ENCODE peak calls at places on chromosome 9, in seven cellular contexts. F is psoas muscle, S is breast epithelium, U is IMR-90, H is AG04450, W is keratinocyte, Q is kidney. B is an unnamed sample.

GRCh38 chr9:136345281-136346156 is 18.0 kb downstream of the DNLZ start:
- DNase-seq in H (no peak), U (no peak), F (peak; percentile 75), Q (peak; percentile 89), W (no peak), S (no peak), B (peak; percentile 73)

GRCh38 chr9:136659861-136660784 is 2.6 kb upstream of the EGFL7 start:
- DNase-seq in H (no peak), Q (peak; percentile 74), F (peak; percentile 53), U (no peak), S (no peak), W (no peak), B (peak; percentile 1)

GRCh38 chr9:122392714-122393113 is 21.9 kb downstream of the PTGS1 start:
- DNase-seq in S (no peak), F (no peak), U (no peak), Q (no peak), W (no peak), H (no peak), B (no peak)

GRCh38 chr9:125119643-125120286 is 23.6 kb downstream of the SCAI start:
- DNase-seq in W (no peak), U (peak; percentile 55), H (no peak), F (no peak), S (no peak), Q (no peak), B (no peak)

GRCh38 chr9:129776566-129776937 is 23.7 kb upstream of the PTGES start:
- DNase-seq in S (no peak), F (peak; percentile 60), U (peak; percentile 11), H (no peak), Q (peak; percentile 83), W (no peak), B (no peak)

GRCh38 chr9:78365979-78366697 is 69.2 kb downstream of the PSAT1 start:
- DNase-seq in H (no peak), U (peak; percentile 39), W (no peak), Q (no peak), S (no peak), F (no peak), B (no peak)

GRCh38 chr9:115941561-115942315 is 211.9 kb upstream of the PAPPA start:
- DNase-seq in F (no peak), U (peak; percentile 82), H (no peak), W (no peak), S (no peak), Q (no peak), B (no peak)

GRCh38 chr9:136058801-136059302 is 36.2 kb downstream of the NACC2 start:
- DNase-seq in Q (no peak), F (no peak), S (no peak), U (no peak), H (no peak), W (no peak), B (no peak)

GRCh38 chr9:97518909-97519307 is 17.4 kb downstream of the TMOD1 start:
- DNase-seq in F (peak; percentile 84), H (peak; percentile 46), Q (peak; percentile 79), U (peak; percentile 92), S (no peak), W (no peak), B (no peak)

GRCh38 chr9:72695365-72695764 is 174.0 kb downstream of the TMC1 start:
- DNase-seq in F (no peak), S (no peak), Q (no peak), W (no peak), U (no peak), H (no peak), B (no peak)

GRCh38 chr9:91896513-91897121 is 53.4 kb downstream of the ROR2 start:
- DNase-seq in Q (peak; percentile 76), H (no peak), U (peak; percentile 46), S (peak; percentile 60), W (no peak), F (no peak), B (peak; percentile 58)

GRCh38 chr9:71819115-71819739 is 50.9 kb upstream of the CEMIP2 start:
- DNase-seq in H (no peak), U (peak; percentile 39), W (no peak), S (no peak), Q (no peak), F (no peak), B (peak; percentile 21)

GRCh38 chr9:9998491-9999287 is 614.1 kb downstream of the PTPRD start:
- DNase-seq in S (no peak), W (no peak), U (no peak), Q (no peak), F (no peak), H (no peak), B (no peak)

GRCh38 chr9:78566948-78567675 is 270.2 kb downstream of the PSAT1 start:
- DNase-seq in W (no peak), F (no peak), Q (no peak), U (peak; percentile 74), S (no peak), H (peak; percentile 8), B (no peak)

GRCh38 chr9:129459550-129460322 is 161.2 kb downstream of the C9orf50 start:
- DNase-seq in F (no peak), Q (no peak), W (no peak), U (no peak), S (no peak), H (no peak), B (no peak)

GRCh38 chr9:133427658-133428348 is 5.6 kb downstream of the ADAMTS13 start:
- DNase-seq in H (no peak), S (no peak), F (no peak), U (no peak), W (no peak), Q (no peak), B (no peak)

GRCh38 chr9:11701706-11702105 is 991.5 kb upstream of the TYRP1 start:
- DNase-seq in Q (no peak), F (no peak), U (no peak), H (no peak), S (no peak), W (no peak), B (no peak)

GRCh38 chr9:18605763-18606162 is 131.8 kb downstream of the ADAMTSL1 start:
- DNase-seq in H (no peak), Q (peak; percentile 68), U (peak; percentile 19), W (no peak), F (peak; percentile 62), S (no peak), B (no peak)

GRCh38 chr9:137673871-137674270 is 55.1 kb downstream of the EHMT1 start:
- DNase-seq in H (no peak), F (no peak), Q (no peak), S (no peak), U (no peak), W (no peak), B (no peak)

GRCh38 chr9:710951-711745 is 130.3 kb upstream of the DMRT1 start:
- DNase-seq in Q (no peak), S (no peak), U (no peak), W (no peak), H (no peak), F (no peak), B (no peak)

GRCh38 chr9:124342402-124342945 is 72.8 kb downstream of the PSMB7 start:
- DNase-seq in H (no peak), U (peak; percentile 65), F (peak; percentile 46), S (no peak), Q (no peak), W (no peak), B (no peak)

GRCh38 chr9:5869315-5870019 is 21.2 kb upstream of the MLANA start:
- DNase-seq in U (no peak), H (no peak), S (no peak), F (no peak), W (no peak), Q (no peak), B (no peak)

GRCh38 chr9:114898741-114899140 is 31.6 kb downstream of the TNFSF8 start:
- DNase-seq in U (no peak), H (no peak), S (no peak), F (no peak), Q (peak; percentile 76), W (no peak), B (peak; percentile 28)

GRCh38 chr9:93865716-93866115 is 89.4 kb downstream of the BARX1 start:
- DNase-seq in Q (no peak), F (no peak), W (no peak), U (no peak), S (no peak), H (no peak), B (no peak)

GRCh38 chr9:91210318-91210717 is 151.4 kb downstream of the AUH start:
- DNase-seq in S (no peak), H (no peak), U (no peak), F (no peak), W (no peak), Q (no peak), B (no peak)

GRCh38 chr9:123925820-123926219 is 4.1 kb downstream of the DENND1A start:
- DNase-seq in H (no peak), S (no peak), Q (no peak), F (no peak), W (no peak), U (peak; percentile 39), B (no peak)

DNA sequence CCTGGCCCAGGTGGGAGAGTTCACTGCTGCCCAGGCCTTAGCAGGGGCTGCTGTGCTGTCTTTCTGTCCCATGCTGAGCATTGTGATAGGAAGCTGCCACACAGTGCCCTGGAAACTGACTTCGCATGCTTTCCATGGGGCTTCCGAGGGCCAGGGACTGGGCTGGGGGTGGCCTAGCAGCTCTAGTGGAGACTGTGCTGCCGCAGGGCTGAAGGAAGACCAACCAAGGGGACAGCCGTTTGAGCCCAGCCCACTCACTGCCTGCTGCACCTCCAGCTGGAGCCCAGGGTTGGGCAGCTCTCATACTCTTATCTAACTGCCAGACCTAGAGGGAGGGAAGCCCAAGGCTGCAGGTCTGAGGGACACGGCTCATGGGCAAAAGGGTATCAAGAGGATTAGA is 79.2 kb downstream of the RGS3 start:
- DNase-seq in W (no peak), F (no peak), U (no peak), Q (no peak), S (no peak), H (no peak), B (no peak)
- H3K27ac ChIP-seq in W (no peak overlapping the region), F (no peak overlapping the region), U (no peak overlapping the region), Q (no peak overlapping the region), S (no peak overlapping the region), H (no peak overlapping the region), B (no peak overlapping the region)

GRCh38 chr9:89410709-89411111 is 87.2 kb downstream of the SEMA4D start:
- DNase-seq in S (no peak), U (no peak), H (no peak), F (peak; percentile 23), W (no peak), Q (no peak), B (no peak)
- TF ChIP-seq CTCF in S (no peak), U (peak; percentile 34), H (no peak), F (no peak), W (peak; percentile 11), Q (no peak), B (no peak)

DNA sequence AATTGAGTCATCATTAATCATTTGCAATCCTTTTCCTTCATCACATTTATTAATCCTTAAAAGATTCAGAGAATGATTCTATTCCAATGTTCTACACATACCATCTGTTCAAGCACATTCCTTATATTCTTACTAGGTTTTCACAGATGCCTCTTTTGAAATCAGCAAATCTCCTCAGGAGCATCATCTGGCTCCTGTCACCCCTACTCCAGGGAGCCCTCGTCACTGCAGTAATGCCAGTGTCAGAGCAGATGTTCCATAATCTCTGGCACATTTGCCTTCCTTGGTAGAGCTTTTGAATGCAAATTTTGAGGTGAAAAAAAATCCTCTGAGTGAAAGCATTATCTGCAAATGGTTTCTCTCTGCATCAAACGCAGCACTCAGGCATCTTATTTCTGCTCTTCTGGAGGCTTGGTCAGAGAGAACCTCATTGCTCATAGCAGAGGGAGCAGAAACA is 7.6 kb upstream of the KCNV2 start:
- DNase-seq in U (no peak), Q (no peak), F (no peak), W (no peak), S (no peak), H (no peak), B (no peak)
- H3K4me3 ChIP-seq in U (no peak overlapping the region), Q (no peak overlapping the region), F (no peak overlapping the region), W (no peak overlapping the region), S (no peak overlapping the region), H (no peak overlapping the region), B (no peak overlapping the region)

GRCh38 chr9:6905850-6906375 is 148.1 kb downstream of the KDM4C start:
- DNase-seq in W (no peak), Q (no peak), U (no peak), S (no peak), F (no peak), H (no peak), B (no peak)
- H3K27ac ChIP-seq in W (no peak overlapping the region), Q (no peak overlapping the region), U (no peak overlapping the region), S (no peak overlapping the region), F (no peak overlapping the region), H (no peak overlapping the region), B (no peak overlapping the region)

B was measured in pancreas.